ENCODE peak calls at places on chromosome 18, in four cellular contexts. B, I, G and K are unnamed samples.

GRCh38 chr18:79413025-79413424 is 17.3 kb downstream of the NFATC1 start:
- DNase-seq in B (no peak), I (no peak), G (no peak), K (no peak)

GRCh38 chr18:68734311-68734710 is 19.4 kb upstream of the TMX3 start:
- DNase-seq in B (peak), I (no peak), G (peak), K (no peak)

GRCh38 chr18:63342206-63342605 is 22.6 kb upstream of the BCL2 start:
- DNase-seq in B (no peak), I (peak), G (no peak), K (no peak)

GRCh38 chr18:37568671-37569070 is 3.1 kb upstream of the CELF4 start:
- DNase-seq in B (no peak), I (peak), G (no peak), K (no peak)

GRCh38 chr18:76588591-76589303 is 93.7 kb upstream of the ZNF516 start:
- DNase-seq in B (no peak), I (no peak), G (no peak), K (no peak)

GRCh38 chr18:80145191-80145799 is 36.2 kb downstream of the ADNP2 start:
- DNase-seq in B (no peak), I (no peak), G (no peak), K (no peak)

GRCh38 chr18:37304012-37304680 is 261.5 kb downstream of the CELF4 start:
- DNase-seq in B (no peak), I (no peak), G (no peak), K (no peak)

GRCh38 chr18:48475635-48476549 is 62.9 kb upstream of the CTIF start:
- DNase-seq in B (no peak), I (peak), G (peak), K (no peak)

GRCh38 chr18:67517224-67517765 is 775 bp upstream of the DSEL start:
- DNase-seq in B (no peak), I (no peak), G (no peak), K (no peak)

GRCh38 chr18:54734059-54734458 is 94.2 kb upstream of the RAB27B start:
- DNase-seq in B (peak), I (no peak), G (peak), K (no peak)

GRCh38 chr18:3906072-3906471 is 456.1 kb downstream of the TGIF1 start:
- DNase-seq in B (no peak), I (no peak), G (no peak), K (no peak)

DNA sequence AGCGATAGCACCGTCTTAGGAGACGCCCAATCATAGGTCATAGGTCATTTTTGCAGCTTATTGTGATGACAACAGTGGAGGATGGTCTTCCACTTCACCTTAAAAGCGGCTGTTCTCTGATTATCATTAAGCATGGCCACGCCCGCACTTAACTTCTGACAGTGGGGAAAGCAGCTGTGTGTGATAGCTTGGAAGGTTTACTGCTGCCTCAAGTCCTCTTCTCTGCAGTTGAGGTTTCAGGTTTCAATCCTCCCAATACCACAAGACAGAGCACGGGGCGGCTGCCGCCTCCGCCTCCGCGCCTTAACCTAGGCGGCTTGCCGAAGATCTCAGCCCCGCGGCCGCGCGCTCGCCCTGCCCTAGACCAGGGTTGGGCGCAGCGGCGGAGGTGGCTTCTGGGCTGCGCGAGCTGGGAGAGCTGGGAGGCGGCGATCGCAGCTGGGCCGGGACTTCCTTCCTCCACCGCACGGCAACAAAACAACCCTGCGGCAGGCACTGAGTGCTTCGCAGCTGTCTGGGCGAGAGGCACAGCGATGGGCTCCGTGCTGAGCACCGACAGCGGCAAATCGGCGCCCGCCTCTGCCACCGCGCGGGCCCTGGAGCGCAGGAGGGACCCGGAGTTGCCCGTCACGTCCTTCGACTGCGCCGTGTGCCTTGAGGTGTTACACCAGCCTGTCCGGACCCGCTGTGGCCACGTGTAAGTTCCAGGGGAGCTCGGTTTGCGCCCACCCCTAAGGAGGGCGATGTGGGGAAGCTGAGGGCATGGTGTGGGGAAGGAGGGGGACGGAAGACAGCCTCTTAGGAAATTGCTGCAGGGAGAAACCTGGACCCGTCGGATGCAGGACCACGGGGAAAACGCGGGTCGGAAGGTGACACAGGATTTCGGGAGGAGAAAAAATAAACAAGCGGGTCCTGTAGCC is at the start of gene RNF125:
- DNase-seq in B (peak), I (peak), G (peak), K (no peak)
- TF ChIP-seq CTCF in B (no peak), I (no peak), G (no peak), K (no peak)

DNA sequence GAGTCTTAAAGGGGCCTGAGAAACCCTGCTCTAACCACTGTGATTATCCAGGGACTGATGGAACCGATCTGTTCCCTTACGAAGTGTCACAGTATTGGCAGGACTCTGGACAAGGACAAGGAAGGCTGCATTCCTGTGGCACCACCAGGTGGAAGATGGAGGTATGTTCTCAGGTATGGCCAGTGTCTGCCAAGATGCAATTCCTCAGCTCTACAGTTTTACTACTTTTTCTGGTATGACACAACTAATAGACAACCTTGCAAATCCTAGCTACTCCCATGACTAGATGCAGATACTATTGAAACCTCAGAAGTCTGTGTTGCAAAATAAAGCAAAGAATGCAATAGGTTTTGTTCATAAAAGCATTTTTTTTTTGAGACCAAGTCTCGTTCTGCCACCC is 14.6 kb downstream of the RAB31 start:
- DNase-seq in B (no peak), I (no peak), G (no peak), K (no peak)
- TF ChIP-seq CTCF in B (no peak), I (peak), G (peak), K (no peak)

GRCh38 chr18:13528739-13529392 is 197.5 kb downstream of the FAM210A start:
- DNase-seq in B (no peak), I (no peak), G (no peak), K (no peak)

GRCh38 chr18:13531681-13532325 is 194.6 kb downstream of the FAM210A start:
- DNase-seq in B (no peak), I (no peak), G (no peak), K (peak)

GRCh38 chr18:13532406-13533075 is 193.8 kb downstream of the FAM210A start:
- DNase-seq in B (no peak), I (no peak), G (no peak), K (peak)

GRCh38 chr18:13530215-13530878 is 196.0 kb downstream of the FAM210A start:
- DNase-seq in B (no peak), I (no peak), G (no peak), K (peak)

DNA sequence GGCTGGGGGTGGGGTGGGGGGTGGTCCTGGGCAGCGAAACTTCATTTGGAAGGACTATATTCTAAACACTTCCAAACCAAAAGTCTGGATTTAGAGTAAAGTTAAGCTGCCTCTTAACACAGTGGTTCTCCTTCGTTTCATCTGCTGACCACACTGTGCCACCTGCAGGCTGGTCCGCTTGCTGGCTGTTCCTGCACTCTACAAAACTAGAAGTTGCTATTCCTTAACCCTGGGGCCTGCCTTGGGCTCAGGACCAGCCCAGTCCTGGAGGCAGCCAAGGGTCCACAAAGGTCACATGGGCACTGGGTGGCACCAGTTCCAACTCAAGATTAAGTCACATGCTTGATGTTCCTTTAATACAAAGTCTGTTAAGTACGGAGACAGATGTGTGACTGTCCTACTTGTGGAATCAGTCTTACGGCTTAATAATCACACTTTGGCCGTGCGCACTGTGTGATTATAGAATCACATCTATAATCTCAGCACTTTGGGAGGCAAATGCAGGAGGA is 195.4 kb downstream of the FAM210A start:
- DNase-seq in B (peak), I (peak), G (no peak), K (peak)
- TF ChIP-seq CTCF in B (peak), I (peak), G (peak), K (peak)

DNA sequence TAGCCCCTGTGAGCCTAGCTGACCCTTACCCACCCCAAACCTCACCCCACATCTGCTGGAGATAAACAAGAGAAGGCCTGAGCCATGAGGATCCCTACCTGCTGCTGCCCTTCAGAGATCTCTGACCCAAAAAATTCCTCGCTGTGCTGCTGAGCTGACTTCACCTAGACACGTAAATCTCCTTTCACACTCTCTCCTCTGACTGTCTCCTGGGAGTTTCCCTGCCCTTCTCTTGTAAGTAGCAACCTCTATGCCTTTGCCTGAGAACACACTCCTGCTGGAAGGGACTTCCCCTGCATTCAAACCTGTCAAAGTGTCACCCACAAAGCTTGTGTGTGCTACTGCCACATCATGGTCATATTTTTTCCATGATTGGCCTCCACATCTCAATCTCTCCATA is 134.2 kb upstream of the NOL4 start:
- DNase-seq in B (no peak), I (no peak), G (no peak), K (no peak)
- TF ChIP-seq CTCF in B (no peak), I (no peak), G (no peak), K (no peak)

DNA sequence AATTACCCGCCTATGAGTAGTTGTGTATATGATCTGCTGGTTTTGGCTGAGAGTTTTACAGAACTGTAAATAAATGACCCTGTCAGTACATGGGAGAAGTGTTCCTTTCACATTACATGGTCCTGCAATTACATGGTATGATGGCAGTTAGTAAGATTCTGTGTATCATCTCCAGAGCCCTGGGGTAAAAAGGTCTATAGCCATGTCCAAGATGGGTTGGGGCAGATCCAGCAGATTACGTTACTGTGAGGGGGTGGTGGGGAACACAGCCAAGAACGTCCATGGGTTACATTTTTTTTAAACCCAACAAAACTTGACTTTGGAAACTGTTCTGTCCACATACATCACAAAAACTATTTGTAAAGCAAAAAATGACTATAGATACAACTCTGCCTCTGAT is 64.2 kb upstream of the LMAN1 start:
- DNase-seq in B (no peak), I (no peak), G (no peak), K (no peak)
- TF ChIP-seq CTCF in B (no peak), I (no peak), G (no peak), K (no peak)

GRCh38 chr18:9240270-9240669 is 94.3 kb upstream of the TWSG1 start:
- DNase-seq in B (no peak), I (no peak), G (no peak), K (no peak)
- TF ChIP-seq CTCF in B (no peak), I (no peak), G (no peak), K (no peak)

GRCh38 chr18:57959278-57959677 is 84.7 kb upstream of the NEDD4L start:
- DNase-seq in B (no peak), I (peak), G (peak), K (no peak)
- TF ChIP-seq CTCF in B (peak), I (peak), G (peak), K (no peak)